ENCODE peak calls at places on chromosomes 1 and 21, in six cellular contexts. Z is adipocyte; J is PC-9; I is CD8-positive, alpha-beta memory T cell; D is A673; O is thyroid gland. P is an unnamed sample.

GRCh38 chr1:212915245-212916091 is 34.9 kb upstream of the VASH2 start:
- DNase-seq in Z (peak; percentile 28), J (no peak), I (no peak), D (peak; percentile 34), O (peak; percentile 72), P (no peak)

GRCh38 chr1:12231276-12231595 is 1.4 kb downstream of the VPS13D start:
- DNase-seq in Z (no peak), J (no peak), I (no peak), D (no peak), O (no peak), P (no peak)

GRCh38 chr21:37582613-37583012 is 216.0 kb downstream of the DYRK1A start:
- DNase-seq in Z (peak; percentile 81), J (peak; percentile 8), I (no peak), D (peak; percentile 60), O (peak; percentile 47), P (peak; percentile 12)

GRCh38 chr1:111204923-111205723 is 4.7 kb upstream of the DENND2D start:
- DNase-seq in Z (no peak), J (no peak), I (no peak), D (no peak), O (no peak), P (no peak)

GRCh38 chr1:115665319-115665718 is 23.5 kb downstream of the VANGL1 start:
- DNase-seq in Z (no peak), J (peak; percentile 58), I (no peak), D (no peak), O (peak; percentile 45), P (peak; percentile 59)

GRCh38 chr21:33149166-33149565 is 79.2 kb downstream of the OLIG1 start:
- DNase-seq in Z (no peak), J (no peak), I (no peak), D (no peak), O (no peak), P (no peak)

GRCh38 chr1:156160744-156161181 is 7.4 kb downstream of the SEMA4A start:
- DNase-seq in Z (peak; percentile 84), J (no peak), I (peak; percentile 70), D (peak; percentile 92), O (peak; percentile 65), P (peak; percentile 57)

GRCh38 chr1:23402286-23403037 is 22.1 kb downstream of the TCEA3 start:
- DNase-seq in Z (peak; percentile 12), J (no peak), I (peak; percentile 36), D (no peak), O (no peak), P (no peak)

GRCh38 chr1:248739580-248740205 is 15.9 kb downstream of the LYPD8 start:
- DNase-seq in Z (no peak), J (no peak), I (no peak), D (no peak), O (no peak), P (no peak)

GRCh38 chr21:25722631-25723030 is 12.1 kb downstream of the ATP5PF start:
- DNase-seq in Z (no peak), J (no peak), I (no peak), D (no peak), O (no peak), P (no peak)

GRCh38 chr1:7250826-7251800 is 465.9 kb downstream of the CAMTA1 start:
- DNase-seq in Z (no peak), J (no peak), I (no peak), D (no peak), O (no peak), P (no peak)

GRCh38 chr1:54604572-54605370 is 18.6 kb downstream of the FAM151A start:
- DNase-seq in Z (no peak), J (no peak), I (no peak), D (no peak), O (no peak), P (peak; percentile 17)

GRCh38 chr1:203742446-203742845 is 22.5 kb upstream of the LAX1 start:
- DNase-seq in Z (no peak), J (no peak), I (no peak), D (peak; percentile 33), O (no peak), P (no peak)

GRCh38 chr1:245128381-245128780 is 26.4 kb upstream of the KIF26B start:
- DNase-seq in Z (no peak), J (no peak), I (no peak), D (no peak), O (no peak), P (no peak)

GRCh38 chr1:33270379-33270778 is 14.1 kb downstream of the ZNF362 start:
- DNase-seq in Z (no peak), J (no peak), I (no peak), D (no peak), O (no peak), P (no peak)

GRCh38 chr1:225479996-225480720 is 52.3 kb upstream of the LBR start:
- DNase-seq in Z (no peak), J (no peak), I (no peak), D (no peak), O (no peak), P (no peak)

GRCh38 chr1:905071-905749 is 18.5 kb upstream of the SAMD11 start:
- DNase-seq in Z (peak; percentile 68), J (no peak), I (no peak), D (peak; percentile 94), O (peak; percentile 43), P (peak; percentile 17)

GRCh38 chr1:212070720-212071302 is 35.3 kb downstream of the DTL start:
- DNase-seq in Z (peak; percentile 87), J (no peak), I (no peak), D (peak; percentile 32), O (no peak), P (peak; percentile 8)

GRCh38 chr1:3094863-3095780 is 26.1 kb downstream of the PRDM16 start:
- DNase-seq in Z (no peak), J (no peak), I (no peak), D (no peak), O (no peak), P (no peak)

GRCh38 chr1:97506368-97506767 is 414.5 kb downstream of the DPYD start:
- DNase-seq in Z (no peak), J (no peak), I (no peak), D (no peak), O (no peak), P (no peak)

GRCh38 chr1:16720403-16721223 is 19.7 kb upstream of the RNU1-4 start:
- DNase-seq in Z (no peak), J (no peak), I (no peak), D (no peak), O (peak; percentile 74), P (no peak)

GRCh38 chr1:37932759-37933158 is 14.1 kb downstream of the INPP5B start:
- DNase-seq in Z (peak; percentile 40), J (no peak), I (no peak), D (no peak), O (no peak), P (no peak)

GRCh38 chr1:178498896-178499675 is 2.3 kb upstream of the CLEC20A start:
- DNase-seq in Z (no peak), J (no peak), I (no peak), D (no peak), O (no peak), P (no peak)

GRCh38 chr21:39552856-39553255 is 59.9 kb upstream of the B3GALT5 start:
- DNase-seq in Z (no peak), J (no peak), I (no peak), D (no peak), O (no peak), P (no peak)

GRCh38 chr21:39561128-39561527 is 51.6 kb upstream of the B3GALT5 start:
- DNase-seq in Z (no peak), J (no peak), I (no peak), D (no peak), O (no peak), P (no peak)

GRCh38 chr21:39559511-39559910 is 53.2 kb upstream of the B3GALT5 start:
- DNase-seq in Z (no peak), J (no peak), I (no peak), D (no peak), O (no peak), P (no peak)

GRCh38 chr21:39556176-39556575 is 56.6 kb upstream of the B3GALT5 start:
- DNase-seq in Z (no peak), J (no peak), I (no peak), D (no peak), O (peak; percentile 39), P (no peak)
- H3K36me3 ChIP-seq in Z (no peaks in the 10 kb centered on the region), J (no peaks in the 10 kb centered on the region), I (no peaks in the 10 kb centered on the region), D (no peaks in the 10 kb centered on the region), O (no peaks in the 10 kb centered on the region), P (no peaks in the 10 kb centered on the region)

GRCh38 chr21:45412491-45412890 is 7.5 kb downstream of the COL18A1 start:
- DNase-seq in Z (no peak), J (no peak), I (peak; percentile 33), D (no peak), O (no peak), P (no peak)

GRCh38 chr21:45410151-45410864 is 5.3 kb downstream of the COL18A1 start:
- DNase-seq in Z (no peak), J (no peak), I (peak; percentile 46), D (no peak), O (no peak), P (no peak)

GRCh38 chr21:45409466-45410150 is 4.6 kb downstream of the COL18A1 start:
- DNase-seq in Z (no peak), J (no peak), I (peak; percentile 34), D (no peak), O (peak; percentile 86), P (peak; percentile 49)

GRCh38 chr21:45411810-45412206 is 6.8 kb downstream of the COL18A1 start:
- DNase-seq in Z (no peak), J (no peak), I (no peak), D (no peak), O (no peak), P (no peak)

DNA sequence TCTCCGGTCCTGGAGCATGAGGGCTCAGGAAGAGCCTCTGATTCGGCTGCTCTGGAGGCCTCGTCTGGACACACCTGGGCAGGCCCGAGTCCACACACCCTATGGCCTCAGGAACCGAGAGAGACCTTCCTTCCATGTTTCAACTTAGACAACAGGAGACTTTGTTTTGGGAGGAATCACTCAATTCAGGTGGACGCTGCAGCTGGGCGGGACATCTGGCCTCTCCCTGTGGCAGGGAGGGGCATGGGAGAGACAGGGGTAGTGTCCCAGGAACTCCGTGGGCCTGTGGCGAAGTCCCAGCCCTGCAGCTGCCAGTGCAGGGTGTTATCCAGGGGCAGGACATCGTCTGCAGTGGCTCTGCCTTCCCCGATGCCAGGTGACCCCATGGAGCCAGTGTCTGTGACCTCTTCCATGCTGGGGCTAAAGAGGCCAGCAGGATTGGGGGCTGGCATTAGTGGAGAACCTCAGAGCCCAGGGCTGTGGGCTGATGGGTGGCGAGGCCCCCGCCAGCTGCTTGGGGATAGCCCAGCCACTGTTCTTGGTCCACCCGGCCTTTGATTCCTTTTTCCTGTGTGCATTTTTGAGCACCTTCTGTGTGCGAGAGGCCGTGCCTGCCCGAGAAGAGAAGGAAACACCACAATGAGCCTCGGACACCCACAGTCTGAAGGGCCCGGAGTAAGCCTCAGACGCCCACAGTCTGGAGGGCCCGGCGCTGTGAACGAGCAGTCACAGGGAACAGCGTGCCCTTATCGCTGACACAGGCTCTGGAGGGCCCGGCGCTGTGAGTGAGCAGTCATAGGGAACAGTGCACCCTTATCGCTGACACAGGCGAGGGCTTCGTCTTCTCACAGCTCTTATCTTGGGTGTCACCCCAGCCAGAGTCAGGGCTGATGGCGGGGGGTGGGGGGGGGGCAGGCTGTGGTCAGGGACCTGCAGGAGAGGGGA is 6.2 kb downstream of the COL18A1 start:
- DNase-seq in Z (no peak), J (no peak), I (peak; percentile 31), D (no peak), O (peak; percentile 86), P (no peak)
- H3K4me1 ChIP-seq in Z (peaks cover 17% of the 10 kb centered on the region), J (peaks cover 23% of the 10 kb centered on the region), I (no peaks in the 10 kb centered on the region), D (no peaks in the 10 kb centered on the region), O (peaks cover 63% of the 10 kb centered on the region), P (peaks cover 12% of the 10 kb centered on the region)

GRCh38 chr21:42514883-42515228 is 1.2 kb downstream of the SLC37A1 start:
- DNase-seq in Z (no peak), J (no peak), I (no peak), D (no peak), O (no peak), P (no peak)
- H3K4me3 ChIP-seq in Z (peak overlapping the region; percentile 84), J (peak overlapping the region; percentile 71), I (peak overlapping the region; percentile 47), D (peak overlapping the region; percentile 69), O (peak overlapping the region; percentile 68), P (peak overlapping the region; percentile 68)

GRCh38 chr21:45508607-45509565 is 33.4 kb downstream of the SLC19A1 start:
- DNase-seq in Z (no peak), J (no peak), I (peak; percentile 38), D (no peak), O (no peak), P (no peak)
- H3K36me3 ChIP-seq in Z (peaks cover 17% of the 10 kb centered on the region), J (no peaks in the 10 kb centered on the region), I (no peaks in the 10 kb centered on the region), D (peaks cover 3% of the 10 kb centered on the region), O (peaks cover 12% of the 10 kb centered on the region), P (no peaks in the 10 kb centered on the region)